ENCODE peak calls at places on chromosome 18, in seven cellular contexts. One of them, this sample, is unnamed.

GRCh38 chr18:41721103-41721502 is 233.9 kb upstream of the PIK3C3 start:
- DNase-seq in neural progenitor cell: peak
- DNase-seq in HCT116: no peak
- DNase-seq in H9: no peak
- DNase-seq in ascending aorta: no peak
- DNase-seq in mesenchymal stem cell: peak
- DNase-seq in GM23248: no peak
- DNase-seq in this sample: no peak

GRCh38 chr18:58144671-58145285 is 100.8 kb downstream of the NEDD4L start:
- DNase-seq in mesenchymal stem cell: no peak
- DNase-seq in H9: no peak
- DNase-seq in neural progenitor cell: no peak
- DNase-seq in GM23248: no peak
- DNase-seq in HCT116: no peak
- DNase-seq in ascending aorta: no peak
- DNase-seq in this sample: no peak

GRCh38 chr18:8326763-8327394 is 282.4 kb upstream of the RAB12 start:
- DNase-seq in mesenchymal stem cell: no peak
- DNase-seq in neural progenitor cell: no peak
- DNase-seq in ascending aorta: no peak
- DNase-seq in HCT116: no peak
- DNase-seq in H9: no peak
- DNase-seq in GM23248: no peak
- DNase-seq in this sample: no peak

GRCh38 chr18:41967680-41968079 is 12.6 kb downstream of the PIK3C3 start:
- DNase-seq in mesenchymal stem cell: no peak
- DNase-seq in H9: no peak
- DNase-seq in neural progenitor cell: no peak
- DNase-seq in GM23248: no peak
- DNase-seq in ascending aorta: no peak
- DNase-seq in HCT116: no peak
- DNase-seq in this sample: no peak

GRCh38 chr18:53756607-53756972 is 467.9 kb downstream of the MBD2 start:
- DNase-seq in HCT116: no peak
- DNase-seq in H9: no peak
- DNase-seq in ascending aorta: no peak
- DNase-seq in GM23248: no peak
- DNase-seq in mesenchymal stem cell: no peak
- DNase-seq in neural progenitor cell: no peak
- DNase-seq in this sample: no peak

GRCh38 chr18:58026395-58026794 is 17.6 kb upstream of the NEDD4L start:
- DNase-seq in ascending aorta: no peak
- DNase-seq in GM23248: no peak
- DNase-seq in mesenchymal stem cell: no peak
- DNase-seq in HCT116: no peak
- DNase-seq in H9: peak
- DNase-seq in neural progenitor cell: peak
- DNase-seq in this sample: no peak

GRCh38 chr18:31493171-31493570 is 4.8 kb upstream of the DSG2 start:
- DNase-seq in H9: no peak
- DNase-seq in neural progenitor cell: no peak
- DNase-seq in GM23248: no peak
- DNase-seq in ascending aorta: no peak
- DNase-seq in mesenchymal stem cell: no peak
- DNase-seq in HCT116: no peak
- DNase-seq in this sample: no peak

GRCh38 chr18:74139888-74140287 is 7.7 kb downstream of the FBXO15 start:
- DNase-seq in mesenchymal stem cell: peak
- DNase-seq in neural progenitor cell: no peak
- DNase-seq in GM23248: peak
- DNase-seq in H9: no peak
- DNase-seq in ascending aorta: no peak
- DNase-seq in HCT116: no peak
- DNase-seq in this sample: no peak

GRCh38 chr18:50183556-50183955 is 11.4 kb downstream of the MYO5B start:
- DNase-seq in ascending aorta: no peak
- DNase-seq in neural progenitor cell: no peak
- DNase-seq in mesenchymal stem cell: no peak
- DNase-seq in HCT116: peak
- DNase-seq in H9: peak
- DNase-seq in GM23248: peak
- DNase-seq in this sample: peak

GRCh38 chr18:57002627-57003026 is 144.3 kb upstream of the BOD1L2 start:
- DNase-seq in mesenchymal stem cell: no peak
- DNase-seq in GM23248: no peak
- DNase-seq in H9: no peak
- DNase-seq in HCT116: no peak
- DNase-seq in ascending aorta: no peak
- DNase-seq in neural progenitor cell: no peak
- DNase-seq in this sample: peak

GRCh38 chr18:6648581-6648980 is 80.9 kb upstream of the ARHGAP28 start:
- DNase-seq in HCT116: no peak
- DNase-seq in H9: no peak
- DNase-seq in ascending aorta: no peak
- DNase-seq in mesenchymal stem cell: peak
- DNase-seq in GM23248: peak
- DNase-seq in neural progenitor cell: no peak
- DNase-seq in this sample: no peak

GRCh38 chr18:39173022-39173421 is 1607.4 kb upstream of the CELF4 start:
- DNase-seq in neural progenitor cell: no peak
- DNase-seq in mesenchymal stem cell: no peak
- DNase-seq in ascending aorta: no peak
- DNase-seq in HCT116: peak
- DNase-seq in GM23248: no peak
- DNase-seq in H9: no peak
- DNase-seq in this sample: no peak

GRCh38 chr18:37902344-37902743 is 336.7 kb upstream of the CELF4 start:
- DNase-seq in neural progenitor cell: no peak
- DNase-seq in GM23248: no peak
- DNase-seq in mesenchymal stem cell: no peak
- DNase-seq in HCT116: no peak
- DNase-seq in H9: no peak
- DNase-seq in ascending aorta: no peak
- DNase-seq in this sample: no peak

GRCh38 chr18:57806891-57807280 is 3.8 kb upstream of the ATP8B1 start:
- DNase-seq in neural progenitor cell: no peak
- DNase-seq in H9: no peak
- DNase-seq in GM23248: peak
- DNase-seq in mesenchymal stem cell: peak
- DNase-seq in HCT116: no peak
- DNase-seq in ascending aorta: peak
- DNase-seq in this sample: peak

GRCh38 chr18:36309436-36310391 is 12.2 kb downstream of the FHOD3 start:
- DNase-seq in mesenchymal stem cell: peak
- DNase-seq in HCT116: peak
- DNase-seq in ascending aorta: no peak
- DNase-seq in H9: peak
- DNase-seq in GM23248: peak
- DNase-seq in neural progenitor cell: no peak
- DNase-seq in this sample: no peak

GRCh38 chr18:42746794-42747193 is 368.7 kb downstream of the RIT2 start:
- DNase-seq in ascending aorta: no peak
- DNase-seq in HCT116: no peak
- DNase-seq in neural progenitor cell: no peak
- DNase-seq in mesenchymal stem cell: no peak
- DNase-seq in H9: no peak
- DNase-seq in GM23248: no peak
- DNase-seq in this sample: no peak

GRCh38 chr18:27400001-27400400 is 214.9 kb upstream of the CHST9 start:
- DNase-seq in ascending aorta: no peak
- DNase-seq in H9: peak
- DNase-seq in HCT116: no peak
- DNase-seq in mesenchymal stem cell: peak
- DNase-seq in neural progenitor cell: peak
- DNase-seq in GM23248: no peak
- DNase-seq in this sample: peak

GRCh38 chr18:5890606-5891360 is 4.5 kb downstream of the TMEM200C start:
- DNase-seq in H9: peak
- DNase-seq in HCT116: no peak
- DNase-seq in neural progenitor cell: peak
- DNase-seq in GM23248: no peak
- DNase-seq in ascending aorta: no peak
- DNase-seq in mesenchymal stem cell: no peak
- DNase-seq in this sample: no peak

GRCh38 chr18:3508576-3509559 is 58.9 kb downstream of the TGIF1 start:
- DNase-seq in H9: peak
- DNase-seq in GM23248: no peak
- DNase-seq in mesenchymal stem cell: peak
- DNase-seq in neural progenitor cell: peak
- DNase-seq in ascending aorta: no peak
- DNase-seq in HCT116: no peak
- DNase-seq in this sample: no peak

GRCh38 chr18:52009958-52010357 is 330.0 kb upstream of the DCC start:
- DNase-seq in H9: no peak
- DNase-seq in ascending aorta: no peak
- DNase-seq in HCT116: no peak
- DNase-seq in GM23248: no peak
- DNase-seq in neural progenitor cell: no peak
- DNase-seq in mesenchymal stem cell: no peak
- DNase-seq in this sample: no peak

GRCh38 chr18:374735-375168 is 106.9 kb upstream of the THOC1 start:
- DNase-seq in mesenchymal stem cell: peak
- DNase-seq in GM23248: peak
- DNase-seq in ascending aorta: no peak
- DNase-seq in HCT116: no peak
- DNase-seq in H9: no peak
- DNase-seq in neural progenitor cell: no peak
- DNase-seq in this sample: no peak

GRCh38 chr18:76685860-76686259 is 136.5 kb upstream of the ZNF236 start:
- DNase-seq in mesenchymal stem cell: no peak
- DNase-seq in HCT116: no peak
- DNase-seq in GM23248: no peak
- DNase-seq in neural progenitor cell: no peak
- DNase-seq in ascending aorta: no peak
- DNase-seq in H9: no peak
- DNase-seq in this sample: no peak

GRCh38 chr18:72674710-72675109 is 130.6 kb upstream of the CBLN2 start:
- DNase-seq in HCT116: no peak
- DNase-seq in H9: no peak
- DNase-seq in neural progenitor cell: no peak
- DNase-seq in ascending aorta: no peak
- DNase-seq in GM23248: peak
- DNase-seq in mesenchymal stem cell: no peak
- DNase-seq in this sample: no peak

GRCh38 chr18:6004683-6005082 is 109.4 kb upstream of the TMEM200C start:
- DNase-seq in H9: no peak
- DNase-seq in ascending aorta: no peak
- DNase-seq in neural progenitor cell: no peak
- DNase-seq in HCT116: no peak
- DNase-seq in mesenchymal stem cell: no peak
- DNase-seq in GM23248: no peak
- DNase-seq in this sample: no peak

GRCh38 chr18:55650363-55650870 is 62.4 kb upstream of the TCF4 start:
- DNase-seq in ascending aorta: no peak
- DNase-seq in HCT116: no peak
- DNase-seq in GM23248: peak
- DNase-seq in neural progenitor cell: no peak
- DNase-seq in H9: no peak
- DNase-seq in mesenchymal stem cell: peak
- DNase-seq in this sample: no peak

GRCh38 chr18:46754661-46755292 is 2.1 kb downstream of the ST8SIA5 start:
- DNase-seq in HCT116: no peak
- DNase-seq in neural progenitor cell: peak
- DNase-seq in GM23248: no peak
- DNase-seq in mesenchymal stem cell: peak
- DNase-seq in ascending aorta: no peak
- DNase-seq in H9: peak
- DNase-seq in this sample: no peak
- H3K27ac ChIP-seq in HCT116: no peak
- H3K27ac ChIP-seq in neural progenitor cell: no peak
- H3K27ac ChIP-seq in GM23248: no peak
- H3K27ac ChIP-seq in mesenchymal stem cell: no peak
- H3K27ac ChIP-seq in ascending aorta: no peak
- H3K27ac ChIP-seq in H9: no peak
- H3K27ac ChIP-seq in this sample: no peak

DNA sequence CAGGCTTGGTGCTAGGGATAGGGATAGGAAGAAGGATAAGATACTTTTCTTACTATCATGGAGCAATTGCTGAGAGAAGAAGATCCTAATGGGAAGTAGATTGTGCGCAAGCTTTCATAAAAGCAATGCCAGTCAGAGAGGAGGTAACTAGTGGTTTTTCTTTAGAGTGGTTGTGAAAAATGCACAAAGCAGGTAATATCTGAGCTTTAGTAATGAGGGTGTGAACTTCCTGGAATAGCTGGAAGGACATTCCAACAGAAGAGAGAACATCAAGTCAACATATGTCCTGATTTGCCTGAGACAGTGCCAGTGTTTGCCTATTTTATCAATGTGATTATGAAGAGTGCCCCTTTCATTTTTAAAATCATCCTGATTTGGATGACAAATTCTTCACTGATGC is 34.1 kb downstream of the CCBE1 start:
- DNase-seq in GM23248: no peak
- DNase-seq in H9: no peak
- DNase-seq in HCT116: no peak
- DNase-seq in ascending aorta: no peak
- DNase-seq in neural progenitor cell: no peak
- DNase-seq in mesenchymal stem cell: no peak
- DNase-seq in this sample: no peak
- H3K27ac ChIP-seq in GM23248: no peak
- H3K27ac ChIP-seq in H9: no peak
- H3K27ac ChIP-seq in HCT116: no peak
- H3K27ac ChIP-seq in ascending aorta: no peak
- H3K27ac ChIP-seq in neural progenitor cell: no peak
- H3K27ac ChIP-seq in mesenchymal stem cell: no peak
- H3K27ac ChIP-seq in this sample: no peak

GRCh38 chr18:45312727-45313126 is 302.5 kb upstream of the SLC14A2 start:
- DNase-seq in HCT116: no peak
- DNase-seq in GM23248: no peak
- DNase-seq in neural progenitor cell: no peak
- DNase-seq in H9: no peak
- DNase-seq in ascending aorta: no peak
- DNase-seq in mesenchymal stem cell: no peak
- DNase-seq in this sample: no peak
- H3K27ac ChIP-seq in HCT116: no peak
- H3K27ac ChIP-seq in GM23248: no peak
- H3K27ac ChIP-seq in neural progenitor cell: no peak
- H3K27ac ChIP-seq in H9: no peak
- H3K27ac ChIP-seq in ascending aorta: no peak
- H3K27ac ChIP-seq in mesenchymal stem cell: no peak
- H3K27ac ChIP-seq in this sample: no peak

GRCh38 chr18:79949571-79950439 is 1.6 kb downstream of the SLC66A2 start:
- DNase-seq in GM23248: peak
- DNase-seq in mesenchymal stem cell: no peak
- DNase-seq in ascending aorta: peak
- DNase-seq in HCT116: no peak
- DNase-seq in neural progenitor cell: no peak
- DNase-seq in H9: peak
- DNase-seq in this sample: peak

GRCh38 chr18:79947054-79947755 is 4.2 kb downstream of the SLC66A2 start:
- DNase-seq in mesenchymal stem cell: no peak
- DNase-seq in H9: peak
- DNase-seq in GM23248: peak
- DNase-seq in neural progenitor cell: no peak
- DNase-seq in HCT116: no peak
- DNase-seq in ascending aorta: peak
- DNase-seq in this sample: no peak

GRCh38 chr18:79947881-79948610 is 3.4 kb downstream of the SLC66A2 start:
- DNase-seq in mesenchymal stem cell: no peak
- DNase-seq in ascending aorta: peak
- DNase-seq in HCT116: no peak
- DNase-seq in GM23248: no peak
- DNase-seq in H9: no peak
- DNase-seq in neural progenitor cell: no peak
- DNase-seq in this sample: no peak

GRCh38 chr18:79950440-79951341 is 762 bp downstream of the SLC66A2 start:
- DNase-seq in neural progenitor cell: peak
- DNase-seq in mesenchymal stem cell: peak
- DNase-seq in HCT116: no peak
- DNase-seq in ascending aorta: peak
- DNase-seq in H9: peak
- DNase-seq in GM23248: peak
- DNase-seq in this sample: peak

GRCh38 chr18:79948719-79949411 is 2.6 kb downstream of the SLC66A2 start:
- DNase-seq in neural progenitor cell: no peak
- DNase-seq in HCT116: no peak
- DNase-seq in H9: peak
- DNase-seq in ascending aorta: peak
- DNase-seq in mesenchymal stem cell: no peak
- DNase-seq in GM23248: no peak
- DNase-seq in this sample: no peak
- H3K27ac ChIP-seq in neural progenitor cell: no peak
- H3K27ac ChIP-seq in HCT116: no peak
- H3K27ac ChIP-seq in H9: no peak
- H3K27ac ChIP-seq in ascending aorta: no peak
- H3K27ac ChIP-seq in mesenchymal stem cell: no peak
- H3K27ac ChIP-seq in GM23248: no peak
- H3K27ac ChIP-seq in this sample: no peak